ENCODE peak calls at places on chromosome 16, in nine cellular contexts. G is cardiac muscle cell; Z is CD8-positive, alpha-beta T cell; J is neural crest cell; S is posterior cingulate gyrus; D is T-helper 1 cell; Q is T-cell; R is left cardiac atrium; K is nephron progenitor cell. F is an unnamed sample.
A peak's percentile ranks its signal among the peaks of the same experiment; 100 is the strongest.

GRCh38 chr16:80273635-80274538 is 266.9 kb upstream of the DYNLRB2 start:
- DNase-seq in G (no peak), Z (no peak), J (no peak), S (no peak), D (no peak), Q (no peak), R (no peak), K (no peak), F (no peak)

GRCh38 chr16:28531777-28532744 is 6.7 kb downstream of the NUPR1 start:
- DNase-seq in G (peak; percentile 56), Z (no peak), J (no peak), S (no peak), D (no peak), Q (no peak), R (peak; percentile 81), K (peak; percentile 46), F (no peak)

GRCh38 chr16:70700101-70701020 is 14.5 kb upstream of the MTSS2 start:
- DNase-seq in G (no peak), Z (no peak), J (no peak), S (peak; percentile 64), D (no peak), Q (no peak), R (peak; percentile 70), K (no peak), F (no peak)

GRCh38 chr16:57389087-57389468 is 15.5 kb upstream of the CCL17 start:
- DNase-seq in G (no peak), Z (no peak), J (no peak), S (no peak), D (no peak), Q (no peak), R (no peak), K (no peak), F (no peak)

GRCh38 chr16:69404275-69404805 is 18.5 kb upstream of the TERF2 start:
- DNase-seq in G (peak; percentile 68), Z (no peak), J (no peak), S (no peak), D (no peak), Q (no peak), R (no peak), K (peak; percentile 31), F (no peak)

GRCh38 chr16:920722-921121 is 50.1 kb downstream of the LMF1 start:
- DNase-seq in G (no peak), Z (no peak), J (no peak), S (no peak), D (no peak), Q (no peak), R (peak; percentile 40), K (peak; percentile 48), F (no peak)

GRCh38 chr16:2969545-2970521 is 685 bp downstream of the PAQR4 start:
- DNase-seq in G (peak; percentile 65), Z (no peak), J (peak; percentile 60), S (peak; percentile 57), D (peak; percentile 53), Q (peak; percentile 62), R (peak; percentile 68), K (peak; percentile 63), F (peak; percentile 54)

GRCh38 chr16:74691093-74691855 is 9.4 kb downstream of the MLKL start:
- DNase-seq in G (no peak), Z (no peak), J (no peak), S (no peak), D (no peak), Q (no peak), R (no peak), K (no peak), F (no peak)

GRCh38 chr16:19170043-19170655 is 2.1 kb downstream of the SYT17 start:
- DNase-seq in G (no peak), Z (no peak), J (no peak), S (no peak), D (no peak), Q (no peak), R (no peak), K (no peak), F (no peak)

GRCh38 chr16:79653337-79654000 is 52.9 kb upstream of the MAF start:
- DNase-seq in G (peak; percentile 46), Z (no peak), J (no peak), S (no peak), D (no peak), Q (no peak), R (peak; percentile 48), K (no peak), F (no peak)

GRCh38 chr16:69709456-69710084 is 16.8 kb downstream of the NQO1 start:
- DNase-seq in G (peak; percentile 65), Z (no peak), J (no peak), S (no peak), D (no peak), Q (peak; percentile 13), R (no peak), K (no peak), F (peak; percentile 33)

GRCh38 chr16:964696-965395 is 5.9 kb downstream of the LMF1 start:
- DNase-seq in G (no peak), Z (no peak), J (no peak), S (no peak), D (peak; percentile 73), Q (peak; percentile 74), R (no peak), K (no peak), F (no peak)

GRCh38 chr16:85463672-85464071 is 149.4 kb upstream of the GSE1 start:
- DNase-seq in G (no peak), Z (no peak), J (no peak), S (no peak), D (no peak), Q (no peak), R (no peak), K (no peak), F (no peak)

GRCh38 chr16:51989637-51990230 is 557.2 kb downstream of the TOX3 start:
- DNase-seq in G (no peak), Z (no peak), J (no peak), S (no peak), D (no peak), Q (no peak), R (no peak), K (no peak), F (no peak)

GRCh38 chr16:51112311-51112710 is 38.8 kb downstream of the SALL1 start:
- DNase-seq in G (no peak), Z (no peak), J (no peak), S (no peak), D (no peak), Q (no peak), R (no peak), K (no peak), F (no peak)

GRCh38 chr16:2675021-2675420 is 7.3 kb upstream of the KCTD5 start:
- DNase-seq in G (no peak), Z (no peak), J (no peak), S (no peak), D (no peak), Q (no peak), R (no peak), K (no peak), F (no peak)

GRCh38 chr16:56681939-56682702 is at the start of gene MT1X:
- DNase-seq in G (peak; percentile 84), Z (peak; percentile 85), J (peak; percentile 72), S (peak; percentile 85), D (peak; percentile 81), Q (peak; percentile 85), R (peak; percentile 96), K (peak; percentile 82), F (peak; percentile 81)

GRCh38 chr16:69838417-69838990 is 76.4 kb downstream of the WWP2 start:
- DNase-seq in G (peak; percentile 37), Z (no peak), J (no peak), S (no peak), D (no peak), Q (no peak), R (peak; percentile 62), K (no peak), F (no peak)

GRCh38 chr16:868386-868755 is 67.8 kb upstream of the GNG13 start:
- DNase-seq in G (no peak), Z (no peak), J (no peak), S (no peak), D (no peak), Q (no peak), R (peak; percentile 5), K (no peak), F (no peak)

GRCh38 chr16:69112285-69113129 is 7.1 kb downstream of the HAS3 start:
- DNase-seq in G (peak; percentile 54), Z (peak; percentile 27), J (peak; percentile 77), S (peak; percentile 13), D (peak; percentile 26), Q (peak; percentile 27), R (peak; percentile 71), K (peak; percentile 83), F (peak; percentile 10)

GRCh38 chr16:11056989-11057645 is 112.8 kb downstream of the CLEC16A start:
- DNase-seq in G (no peak), Z (no peak), J (no peak), S (no peak), D (no peak), Q (no peak), R (no peak), K (no peak), F (no peak)

GRCh38 chr16:89023621-89024511 is 46.9 kb upstream of the CBFA2T3 start:
- DNase-seq in G (no peak), Z (no peak), J (no peak), S (no peak), D (no peak), Q (no peak), R (peak; percentile 8), K (peak; percentile 2), F (no peak)

F was measured in KG1.